ENCODE peak calls at places on chromosomes 12 and 14, in five cellular contexts. I, B, C, F and R are unnamed samples.

GRCh38 chr14:105690671-105691070 is 164.3 kb downstream of the TMEM121 start:
- DNase-seq in I (no peak), B (no peak), C (no peak), F (no peak), R (no peak)

GRCh38 chr12:37543131-37543965 is 773.2 kb upstream of the ALG10B start:
- DNase-seq in I (no peak), B (no peak), C (no peak), F (no peak), R (no peak)

GRCh38 chr12:106897082-106897481 is 58.6 kb upstream of the TMEM263 start:
- DNase-seq in I (peak; percentile 39), B (no peak), C (no peak), F (no peak), R (peak; percentile 50)

GRCh38 chr14:94343238-94343637 is 20.1 kb upstream of the SERPINA6 start:
- DNase-seq in I (no peak), B (no peak), C (no peak), F (no peak), R (no peak)

GRCh38 chr12:125561-125960 is 59.0 kb downstream of the IQSEC3 start:
- DNase-seq in I (no peak), B (no peak), C (no peak), F (no peak), R (no peak)

GRCh38 chr12:91913651-91914050 is 232.0 kb downstream of the BTG1 start:
- DNase-seq in I (peak; percentile 67), B (no peak), C (no peak), F (no peak), R (peak; percentile 27)

GRCh38 chr14:68293404-68293803 is 473.8 kb downstream of the RAD51B start:
- DNase-seq in I (no peak), B (no peak), C (no peak), F (no peak), R (no peak)

GRCh38 chr14:103739466-103739792 is 23.8 kb downstream of the ZFYVE21 start:
- DNase-seq in I (no peak), B (no peak), C (no peak), F (no peak), R (no peak)

GRCh38 chr12:69497308-69498026 is 27.3 kb downstream of the FRS2 start:
- DNase-seq in I (no peak), B (no peak), C (no peak), F (no peak), R (no peak)